ENCODE peak calls at places on chromosomes 1 and 21, in seven cellular contexts. F is ELF-1; M is NCI-H748 treated with DMSO at 0.1 percent for 48 hours; K is activated T-helper 1 cell treated with Interleukin-2 at 50 U/mL for 16 hours; Y is fibroblast of the conjunctiva; O is activated effector memory CD4-positive, alpha-beta T cell treated with Interleukin-2 at 50 U/mL for 16 hours; J is RPMI8226. Q is an unnamed sample.

GRCh38 chr1:193674292-193674944 is 488.0 kb upstream of the B3GALT2 start:
- DNase-seq in F (no peak), M (no peak), K (no peak), Y (no peak), O (no peak), J (no peak), Q (no peak)

GRCh38 chr1:5428391-5428790 is 563.8 kb downstream of the NPHP4 start:
- DNase-seq in F (no peak), M (no peak), K (no peak), Y (no peak), O (no peak), J (no peak), Q (no peak)

GRCh38 chr21:19237603-19238002 is 834.0 kb upstream of the TMPRSS15 start:
- DNase-seq in F (no peak), M (no peak), K (no peak), Y (no peak), O (no peak), J (no peak), Q (no peak)

GRCh38 chr1:32464191-32464715 is 619 bp upstream of the ZBTB8B start:
- DNase-seq in F (peak), M (peak), K (no peak), Y (no peak), O (no peak), J (no peak), Q (no peak)

GRCh38 chr1:147627435-147628110 is 42.8 kb downstream of the ACP6 start:
- DNase-seq in F (peak), M (peak), K (peak), Y (peak), O (no peak), J (peak), Q (peak)

GRCh38 chr21:37374026-37374425 is 7.5 kb downstream of the DYRK1A start:
- DNase-seq in F (no peak), M (no peak), K (no peak), Y (no peak), O (no peak), J (no peak), Q (no peak)

GRCh38 chr1:46549697-46550681 is 1.5 kb downstream of the KNCN start:
- DNase-seq in F (peak), M (peak), K (no peak), Y (peak), O (peak), J (peak), Q (no peak)

GRCh38 chr1:235513495-235514366 is 9.5 kb upstream of the B3GALNT2 start:
- DNase-seq in F (peak), M (peak), K (no peak), Y (peak), O (no peak), J (peak), Q (no peak)

GRCh38 chr1:53145942-53146708 is 3.7 kb upstream of the SLC1A7 start:
- DNase-seq in F (peak), M (no peak), K (no peak), Y (peak), O (no peak), J (no peak), Q (no peak)

GRCh38 chr1:61433646-61434045 is 291.3 kb downstream of the TM2D1 start:
- DNase-seq in F (no peak), M (no peak), K (no peak), Y (no peak), O (no peak), J (no peak), Q (no peak)

GRCh38 chr1:104072915-104073371 is 323.2 kb downstream of the AMY1C start:
- DNase-seq in F (no peak), M (no peak), K (no peak), Y (no peak), O (no peak), J (no peak), Q (no peak)

GRCh38 chr1:13674386-13674785 is 25.6 kb upstream of the PRDM2 start:
- DNase-seq in F (no peak), M (no peak), K (no peak), Y (no peak), O (no peak), J (peak), Q (no peak)

GRCh38 chr1:9251501-9251900 is 16.9 kb downstream of the H6PD start:
- DNase-seq in F (no peak), M (no peak), K (no peak), Y (no peak), O (no peak), J (no peak), Q (no peak)

GRCh38 chr1:243793298-243793697 is 56.7 kb downstream of the AKT3 start:
- DNase-seq in F (no peak), M (no peak), K (no peak), Y (no peak), O (no peak), J (no peak), Q (no peak)

GRCh38 chr21:36847189-36847588 is 119.3 kb downstream of the HLCS start:
- DNase-seq in F (no peak), M (no peak), K (no peak), Y (peak), O (no peak), J (no peak), Q (no peak)

GRCh38 chr1:222995230-222995580 is 147.8 kb downstream of the TLR5 start:
- DNase-seq in F (peak), M (no peak), K (no peak), Y (no peak), O (no peak), J (no peak), Q (no peak)

GRCh38 chr1:66542811-66543767 is 9.1 kb downstream of the SGIP1 start:
- DNase-seq in F (no peak), M (peak), K (no peak), Y (peak), O (no peak), J (peak), Q (no peak)

GRCh38 chr21:45029968-45030636 is 44.3 kb upstream of the ADARB1 start:
- DNase-seq in F (peak), M (no peak), K (no peak), Y (no peak), O (no peak), J (no peak), Q (peak)

GRCh38 chr21:35825954-35826353 is 234.4 kb downstream of the SETD4 start:
- DNase-seq in F (no peak), M (no peak), K (no peak), Y (no peak), O (no peak), J (no peak), Q (no peak)